ENCODE peak calls at places on chromosome X, in four cellular contexts. One of them, this sample, is unnamed.

GRCh38 chrX:129540068-129540653 is at the start of gene OCRL:
- DNase-seq in K562: peak; percentile 74
- DNase-seq in PC-3: peak; percentile 77
- DNase-seq in testis: peak; percentile 75
- DNase-seq in this sample: peak; percentile 72

GRCh38 chrX:15298201-15298600 is 17.2 kb downstream of the ASB11 start:
- DNase-seq in K562: no peak
- DNase-seq in testis: no peak
- DNase-seq in PC-3: no peak
- DNase-seq in this sample: no peak

GRCh38 chrX:73448379-73448778 is 1.5 kb downstream of the CDX4 start:
- DNase-seq in K562: no peak
- DNase-seq in PC-3: no peak
- DNase-seq in testis: no peak
- DNase-seq in this sample: no peak

GRCh38 chrX:3548743-3549441 is 164.6 kb downstream of the PRKX start:
- DNase-seq in testis: no peak
- DNase-seq in PC-3: peak; percentile 48
- DNase-seq in K562: no peak
- DNase-seq in this sample: peak; percentile 58

GRCh38 chrX:14832591-14832990 is 40.3 kb downstream of the FANCB start:
- DNase-seq in K562: no peak
- DNase-seq in PC-3: no peak
- DNase-seq in testis: no peak
- DNase-seq in this sample: no peak

GRCh38 chrX:3160771-3161170 is 119.5 kb downstream of the ARSF start:
- DNase-seq in K562: no peak
- DNase-seq in testis: no peak
- DNase-seq in PC-3: no peak
- DNase-seq in this sample: no peak

GRCh38 chrX:47060708-47061107 is 17.5 kb upstream of the RGN start:
- DNase-seq in testis: no peak
- DNase-seq in PC-3: no peak
- DNase-seq in K562: no peak
- DNase-seq in this sample: no peak

GRCh38 chrX:47587906-47588735 is 5.9 kb downstream of the TIMP1 start:
- DNase-seq in K562: no peak
- DNase-seq in PC-3: no peak
- DNase-seq in testis: no peak
- DNase-seq in this sample: no peak

GRCh38 chrX:30156009-30156408 is 59.4 kb upstream of the MAGEB2 start:
- DNase-seq in testis: no peak
- DNase-seq in K562: no peak
- DNase-seq in PC-3: no peak
- DNase-seq in this sample: no peak

GRCh38 chrX:73683236-73683859 is 120.4 kb downstream of the CHIC1 start:
- DNase-seq in K562: no peak
- DNase-seq in PC-3: peak; percentile 7
- DNase-seq in testis: no peak
- DNase-seq in this sample: no peak

GRCh38 chrX:71254092-71254941 is at the start of gene ZMYM3:
- DNase-seq in testis: peak; percentile 89
- DNase-seq in K562: peak; percentile 92
- DNase-seq in PC-3: peak; percentile 85
- DNase-seq in this sample: peak; percentile 85

GRCh38 chrX:123267220-123267619 is 83.1 kb downstream of the GRIA3 start:
- DNase-seq in K562: no peak
- DNase-seq in testis: no peak
- DNase-seq in PC-3: no peak
- DNase-seq in this sample: no peak

GRCh38 chrX:20240201-20240600 is 26.5 kb downstream of the RPS6KA3 start:
- DNase-seq in PC-3: no peak
- DNase-seq in K562: no peak
- DNase-seq in testis: no peak
- DNase-seq in this sample: no peak

GRCh38 chrX:153968754-153969124 is 2.9 kb downstream of the HCFC1 start:
- DNase-seq in K562: no peak
- DNase-seq in testis: no peak
- DNase-seq in PC-3: peak; percentile 10
- DNase-seq in this sample: no peak

GRCh38 chrX:53288173-53288572 is 6.8 kb upstream of the IQSEC2 start:
- DNase-seq in PC-3: no peak
- DNase-seq in K562: peak; percentile 68
- DNase-seq in testis: no peak
- DNase-seq in this sample: no peak

GRCh38 chrX:136598631-136599030 is 49.3 kb upstream of the CD40LG start:
- DNase-seq in testis: no peak
- DNase-seq in PC-3: no peak
- DNase-seq in K562: no peak
- DNase-seq in this sample: no peak

GRCh38 chrX:103066606-103067005 is 2.6 kb upstream of the BEX1 start:
- DNase-seq in testis: no peak
- DNase-seq in K562: no peak
- DNase-seq in PC-3: peak; percentile 45
- DNase-seq in this sample: no peak

GRCh38 chrX:103414561-103414960 is 38.2 kb downstream of the BEX3 start:
- DNase-seq in testis: no peak
- DNase-seq in K562: no peak
- DNase-seq in PC-3: no peak
- DNase-seq in this sample: no peak

GRCh38 chrX:15202458-15203177 is 67.3 kb downstream of the ASB9 start:
- DNase-seq in PC-3: peak; percentile 57
- DNase-seq in K562: no peak
- DNase-seq in testis: no peak
- DNase-seq in this sample: no peak

GRCh38 chrX:111008126-111008525 is 87.9 kb upstream of the PAK3 start:
- DNase-seq in K562: no peak
- DNase-seq in testis: no peak
- DNase-seq in PC-3: no peak
- DNase-seq in this sample: no peak

GRCh38 chrX:114964374-114964773 is 53.0 kb downstream of the IL13RA2 start:
- DNase-seq in K562: no peak
- DNase-seq in PC-3: no peak
- DNase-seq in testis: no peak
- DNase-seq in this sample: no peak

GRCh38 chrX:38664285-38664684 is 102.9 kb downstream of the TSPAN7 start:
- DNase-seq in K562: peak; percentile 39
- DNase-seq in testis: peak; percentile 17
- DNase-seq in PC-3: peak; percentile 56
- DNase-seq in this sample: peak; percentile 49

GRCh38 chrX:41381685-41382084 is 47.7 kb downstream of the DDX3X start:
- DNase-seq in K562: peak; percentile 18
- DNase-seq in testis: peak; percentile 18
- DNase-seq in PC-3: peak; percentile 90
- DNase-seq in this sample: peak; percentile 53

GRCh38 chrX:132918523-132918922 is 39.9 kb downstream of the HS6ST2 start:
- DNase-seq in testis: no peak
- DNase-seq in K562: no peak
- DNase-seq in PC-3: no peak
- DNase-seq in this sample: no peak

GRCh38 chrX:149511081-149511480 is 6.0 kb upstream of the IDS start:
- DNase-seq in testis: no peak
- DNase-seq in K562: no peak
- DNase-seq in PC-3: peak; percentile 95
- DNase-seq in this sample: no peak

GRCh38 chrX:41475611-41476241 is 28.6 kb downstream of the NYX start:
- DNase-seq in testis: no peak
- DNase-seq in K562: no peak
- DNase-seq in PC-3: no peak
- DNase-seq in this sample: no peak

GRCh38 chrX:70324326-70324725 is 34.4 kb downstream of the KIF4A start:
- DNase-seq in testis: no peak
- DNase-seq in PC-3: no peak
- DNase-seq in K562: no peak
- DNase-seq in this sample: no peak

GRCh38 chrX:34656842-34657780 is at the start of gene TMEM47:
- DNase-seq in testis: peak; percentile 68
- DNase-seq in K562: peak; percentile 42
- DNase-seq in PC-3: peak; percentile 73
- DNase-seq in this sample: peak; percentile 40

GRCh38 chrX:139795196-139795595 is 87.2 kb upstream of the MCF2 start:
- DNase-seq in PC-3: no peak
- DNase-seq in K562: no peak
- DNase-seq in testis: no peak
- DNase-seq in this sample: no peak

GRCh38 chrX:134936542-134936941 is 54.2 kb upstream of the SMIM10 start:
- DNase-seq in K562: no peak
- DNase-seq in PC-3: peak; percentile 64
- DNase-seq in testis: no peak
- DNase-seq in this sample: no peak

GRCh38 chrX:49100704-49101628 is 21.3 kb upstream of the WDR45 start:
- DNase-seq in PC-3: peak; percentile 94
- DNase-seq in K562: peak; percentile 98
- DNase-seq in testis: peak; percentile 92
- DNase-seq in this sample: peak; percentile 98

GRCh38 chrX:97446298-97446882 is 562.7 kb downstream of the RPA4 start:
- DNase-seq in testis: no peak
- DNase-seq in PC-3: peak; percentile 38
- DNase-seq in K562: no peak
- DNase-seq in this sample: no peak

DNA sequence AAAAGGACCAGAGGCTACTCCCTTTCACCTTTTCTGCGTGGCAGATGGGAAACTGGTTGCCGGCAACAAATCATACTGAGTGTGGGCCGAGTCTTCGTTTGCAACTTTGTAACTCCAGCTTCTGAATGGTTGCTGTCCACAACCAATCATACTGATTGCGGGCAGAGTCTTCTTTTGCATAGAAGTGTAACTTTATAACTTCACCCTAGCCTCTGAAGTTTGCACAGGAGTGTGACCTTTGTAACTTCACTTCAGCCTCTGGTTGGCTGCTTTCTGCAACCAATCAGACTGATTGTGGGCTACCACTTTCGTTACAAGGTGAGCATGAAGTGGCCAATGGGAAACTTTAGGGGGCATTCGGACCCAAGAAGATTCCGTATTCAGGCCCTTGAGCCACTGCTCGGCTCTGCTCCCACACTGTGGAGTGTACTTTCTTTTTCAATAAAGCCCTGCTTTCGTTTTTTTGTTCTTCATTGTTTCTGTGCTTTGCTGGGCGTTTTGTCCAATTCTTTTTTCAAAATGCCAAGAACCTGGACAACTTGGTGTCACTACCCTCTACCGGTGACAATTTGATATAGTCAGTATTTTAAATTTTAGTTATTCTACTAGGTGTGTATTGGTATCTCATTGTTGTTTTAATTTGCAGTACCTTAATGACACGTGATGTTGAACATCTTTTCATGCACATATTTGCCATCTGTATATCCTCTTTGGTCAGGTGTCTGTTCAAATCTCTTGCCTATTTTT is 9.0 kb upstream of the PAGE5 start:
- DNase-seq in K562: no peak
- DNase-seq in testis: peak; percentile 64
- DNase-seq in PC-3: peak; percentile 20
- DNase-seq in this sample: no peak
- H3K9me3 ChIP-seq in K562: no peaks in the 10 kb centered on the region
- H3K9me3 ChIP-seq in testis: no peaks in the 10 kb centered on the region
- H3K9me3 ChIP-seq in PC-3: no peaks in the 10 kb centered on the region
- H3K9me3 ChIP-seq in this sample: no peaks in the 10 kb centered on the region

GRCh38 chrX:63922221-63922620 is 137.2 kb upstream of the ARHGEF9 start:
- DNase-seq in testis: no peak
- DNase-seq in K562: no peak
- DNase-seq in PC-3: peak; percentile 30
- DNase-seq in this sample: peak; percentile 46
- H3K9me3 ChIP-seq in testis: no peaks in the 10 kb centered on the region
- H3K9me3 ChIP-seq in K562: no peaks in the 10 kb centered on the region
- H3K9me3 ChIP-seq in PC-3: no peaks in the 10 kb centered on the region
- H3K9me3 ChIP-seq in this sample: no peaks in the 10 kb centered on the region

GRCh38 chrX:66015152-66015827 is 24.6 kb downstream of the VSIG4 start:
- DNase-seq in K562: peak; percentile 35
- DNase-seq in testis: no peak
- DNase-seq in PC-3: no peak
- DNase-seq in this sample: no peak

GRCh38 chrX:66017659-66018170 is 22.2 kb downstream of the VSIG4 start:
- DNase-seq in PC-3: no peak
- DNase-seq in testis: no peak
- DNase-seq in K562: no peak
- DNase-seq in this sample: no peak

GRCh38 chrX:66018585-66019309 is 21.1 kb downstream of the VSIG4 start:
- DNase-seq in testis: no peak
- DNase-seq in K562: no peak
- DNase-seq in PC-3: no peak
- DNase-seq in this sample: no peak

GRCh38 chrX:66015906-66016689 is 23.8 kb downstream of the VSIG4 start:
- DNase-seq in K562: no peak
- DNase-seq in PC-3: no peak
- DNase-seq in testis: no peak
- DNase-seq in this sample: no peak

DNA sequence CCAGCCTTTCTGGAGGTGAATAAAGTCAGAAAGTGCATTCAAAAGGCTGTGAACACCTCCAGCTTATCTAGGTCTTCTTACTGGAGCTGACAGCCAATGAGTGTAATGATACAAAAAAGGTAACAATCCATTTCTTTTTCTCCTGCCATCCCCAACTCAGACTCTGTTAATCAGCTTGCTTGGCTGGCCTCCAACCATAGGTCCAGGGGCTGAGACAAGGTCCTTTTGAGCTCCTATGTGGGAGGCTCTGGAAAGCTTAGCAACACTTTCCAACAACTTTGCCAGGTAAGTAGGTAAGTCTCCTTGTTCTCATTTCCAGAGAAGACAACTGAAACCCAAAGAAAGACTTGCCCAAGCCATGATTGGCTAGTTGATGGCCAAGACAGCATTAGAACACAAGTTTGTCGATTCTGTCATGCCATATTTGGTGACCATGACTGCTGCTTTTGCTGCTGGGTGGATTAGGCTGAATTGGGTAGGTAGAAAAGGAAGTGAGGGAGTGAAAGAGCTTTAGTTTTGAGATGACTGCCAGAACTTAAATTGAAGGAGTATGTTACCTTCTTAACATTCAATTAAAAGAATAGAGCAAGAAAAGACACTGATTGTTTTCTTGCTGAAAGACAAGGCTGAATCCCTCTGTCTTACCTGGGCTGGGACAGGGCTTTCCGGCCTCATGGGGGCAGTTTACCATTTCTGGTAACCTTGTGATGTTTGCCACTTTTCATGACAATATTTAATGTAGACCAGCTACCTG is 22.8 kb downstream of the VSIG4 start:
- DNase-seq in PC-3: no peak
- DNase-seq in K562: no peak
- DNase-seq in testis: no peak
- DNase-seq in this sample: no peak
- H3K9me3 ChIP-seq in PC-3: no peaks in the 10 kb centered on the region
- H3K9me3 ChIP-seq in K562: no peaks in the 10 kb centered on the region
- H3K9me3 ChIP-seq in testis: no peaks in the 10 kb centered on the region
- H3K9me3 ChIP-seq in this sample: no peaks in the 10 kb centered on the region

GRCh38 chrX:151738751-151739150 is 4.2 kb downstream of the CNGA2 start:
- DNase-seq in K562: no peak
- DNase-seq in testis: no peak
- DNase-seq in PC-3: no peak
- DNase-seq in this sample: no peak
- H3K9me3 ChIP-seq in K562: no peaks in the 10 kb centered on the region
- H3K9me3 ChIP-seq in testis: no peaks in the 10 kb centered on the region
- H3K9me3 ChIP-seq in PC-3: no peaks in the 10 kb centered on the region
- H3K9me3 ChIP-seq in this sample: no peaks in the 10 kb centered on the region

GRCh38 chrX:72347366-72347765 is 41.7 kb upstream of the CITED1 start:
- DNase-seq in testis: peak; percentile 74
- DNase-seq in K562: no peak
- DNase-seq in PC-3: no peak
- DNase-seq in this sample: no peak
- H3K9me3 ChIP-seq in testis: no peaks in the 10 kb centered on the region
- H3K9me3 ChIP-seq in K562: no peaks in the 10 kb centered on the region
- H3K9me3 ChIP-seq in PC-3: no peaks in the 10 kb centered on the region
- H3K9me3 ChIP-seq in this sample: no peaks in the 10 kb centered on the region

GRCh38 chrX:155997436-155997835 is at the start of gene IL9R:
- DNase-seq in K562: peak; percentile 19
- DNase-seq in PC-3: no peak
- DNase-seq in testis: no peak
- DNase-seq in this sample: no peak
- H3K9me3 ChIP-seq in K562: no peaks in the 10 kb centered on the region
- H3K9me3 ChIP-seq in PC-3: no peaks in the 10 kb centered on the region
- H3K9me3 ChIP-seq in testis: no peaks in the 10 kb centered on the region
- H3K9me3 ChIP-seq in this sample: no peaks in the 10 kb centered on the region

This sample was measured in A549.